ENCODE peak calls at places on chromosomes 2 and 18, in four cellular contexts. L, M, Y and C are unnamed samples.

GRCh38 chr18:22556271-22556990 is 138.7 kb upstream of the CTAGE1 start:
- DNase-seq in L (peak), M (no peak), Y (no peak), C (no peak)

GRCh38 chr2:29216609-29216909 is 101.3 kb downstream of the CLIP4 start:
- DNase-seq in M (no peak), L (no peak), Y (peak), C (no peak)

GRCh38 chr2:70084973-70085710 is 2.1 kb upstream of the PCBP1 start:
- DNase-seq in Y (no peak), L (no peak), M (no peak), C (peak)

GRCh38 chr2:53036196-53036595 is 731.4 kb upstream of the CHAC2 start:
- DNase-seq in M (no peak), Y (no peak), L (no peak), C (no peak)

GRCh38 chr2:229425573-229425972 is 154.5 kb upstream of the PID1 start:
- DNase-seq in M (no peak), L (no peak), Y (no peak), C (no peak)

GRCh38 chr18:21703241-21703820 is 1.2 kb downstream of the ABHD3 start:
- DNase-seq in Y (no peak), L (no peak), M (no peak), C (peak)

GRCh38 chr2:135893374-135893794 is 17.1 kb upstream of the MCM6 start:
- DNase-seq in Y (no peak), L (no peak), M (no peak), C (no peak)

GRCh38 chr2:177852389-177852788 is 220.2 kb downstream of the PDE11A start:
- DNase-seq in Y (no peak), M (no peak), L (no peak), C (no peak)

GRCh38 chr2:44934962-44935853 is 6.3 kb upstream of the SIX3 start:
- DNase-seq in M (no peak), L (no peak), Y (no peak), C (peak)

GRCh38 chr2:184119920-184120820 is 478.2 kb upstream of the ZNF804A start:
- DNase-seq in Y (no peak), M (no peak), L (no peak), C (no peak)

GRCh38 chr2:229118947-229119346 is 152.1 kb downstream of the PID1 start:
- DNase-seq in L (no peak), Y (no peak), M (no peak), C (no peak)

GRCh38 chr18:49028801-49029506 is 78.2 kb upstream of the SMAD7 start:
- DNase-seq in L (peak), Y (no peak), M (no peak), C (no peak)

GRCh38 chr2:175205523-175205922 is 24.0 kb upstream of the ATP5MC3 start:
- DNase-seq in Y (no peak), M (no peak), L (no peak), C (no peak)

GRCh38 chr18:49025767-49026500 is 75.2 kb upstream of the SMAD7 start:
- DNase-seq in Y (no peak), L (peak), M (no peak), C (no peak)

GRCh38 chr2:65377556-65378307 is 54.7 kb downstream of the SPRED2 start:
- DNase-seq in M (no peak), L (no peak), Y (no peak), C (no peak)

GRCh38 chr2:10462178-10463083 is 14.3 kb upstream of the ODC1 start:
- DNase-seq in L (no peak), Y (no peak), M (no peak), C (no peak)

GRCh38 chr2:149894760-149895159 is 307.2 kb upstream of the MMADHC start:
- DNase-seq in Y (no peak), M (no peak), L (no peak), C (no peak)

GRCh38 chr2:11379558-11379957 is 35.1 kb upstream of the ROCK2 start:
- DNase-seq in M (no peak), Y (no peak), L (no peak), C (no peak)

GRCh38 chr2:138121769-138122661 is 157.7 kb downstream of the HNMT start:
- DNase-seq in L (no peak), M (no peak), Y (no peak), C (peak)

GRCh38 chr2:235106874-235107639 is 155.2 kb downstream of the SH3BP4 start:
- DNase-seq in L (peak), M (peak), Y (peak), C (peak)

GRCh38 chr18:48818329-48819254 is 132.2 kb downstream of the SMAD7 start:
- DNase-seq in Y (peak), L (peak), M (no peak), C (no peak)

GRCh38 chr2:63047534-63048281 is 2.9 kb upstream of the OTX1 start:
- DNase-seq in M (peak), L (no peak), Y (no peak), C (peak)

GRCh38 chr18:59878644-59879043 is 21.2 kb upstream of the PMAIP1 start:
- DNase-seq in M (no peak), Y (no peak), L (no peak), C (no peak)

GRCh38 chr2:160490760-160491367 is 2.7 kb downstream of the RBMS1 start:
- DNase-seq in M (no peak), Y (no peak), L (no peak), C (no peak)

GRCh38 chr2:203619192-203619878 is 84.2 kb upstream of the RAPH1 start:
- DNase-seq in M (no peak), L (no peak), Y (no peak), C (no peak)

GRCh38 chr2:200603972-200604371 is 18.2 kb downstream of the AOX1 start:
- DNase-seq in L (no peak), M (no peak), Y (no peak), C (no peak)

GRCh38 chr2:26691881-26692813 is at the start of gene KCNK3:
- DNase-seq in L (no peak), Y (no peak), M (peak), C (peak)

GRCh38 chr2:171923206-171923605 is 945 bp downstream of the HAT1 start:
- DNase-seq in Y (no peak), L (no peak), M (no peak), C (no peak)

GRCh38 chr2:14626873-14627272 is 5.6 kb upstream of the LRATD1 start:
- DNase-seq in Y (no peak), L (no peak), M (no peak), C (no peak)

GRCh38 chr18:26091047-26091630 is 726 bp upstream of the SS18 start:
- DNase-seq in M (no peak), Y (no peak), L (peak), C (peak)

GRCh38 chr18:67514901-67515540 is 1.5 kb downstream of the DSEL start:
- DNase-seq in M (no peak), L (no peak), Y (no peak), C (no peak)

GRCh38 chr18:41444943-41445342 is 510.1 kb upstream of the PIK3C3 start:
- DNase-seq in L (no peak), M (no peak), Y (no peak), C (no peak)
- TF ChIP-seq CTCF in L (no peak), M (no peak), Y (no peak), C (no peak)

GRCh38 chr2:126658910-126659613 is 3.1 kb downstream of the GYPC start:
- DNase-seq in Y (no peak), L (peak), M (no peak), C (peak)
- TF ChIP-seq CTCF in Y (no peak), L (peak), M (no peak), C (no peak)

DNA sequence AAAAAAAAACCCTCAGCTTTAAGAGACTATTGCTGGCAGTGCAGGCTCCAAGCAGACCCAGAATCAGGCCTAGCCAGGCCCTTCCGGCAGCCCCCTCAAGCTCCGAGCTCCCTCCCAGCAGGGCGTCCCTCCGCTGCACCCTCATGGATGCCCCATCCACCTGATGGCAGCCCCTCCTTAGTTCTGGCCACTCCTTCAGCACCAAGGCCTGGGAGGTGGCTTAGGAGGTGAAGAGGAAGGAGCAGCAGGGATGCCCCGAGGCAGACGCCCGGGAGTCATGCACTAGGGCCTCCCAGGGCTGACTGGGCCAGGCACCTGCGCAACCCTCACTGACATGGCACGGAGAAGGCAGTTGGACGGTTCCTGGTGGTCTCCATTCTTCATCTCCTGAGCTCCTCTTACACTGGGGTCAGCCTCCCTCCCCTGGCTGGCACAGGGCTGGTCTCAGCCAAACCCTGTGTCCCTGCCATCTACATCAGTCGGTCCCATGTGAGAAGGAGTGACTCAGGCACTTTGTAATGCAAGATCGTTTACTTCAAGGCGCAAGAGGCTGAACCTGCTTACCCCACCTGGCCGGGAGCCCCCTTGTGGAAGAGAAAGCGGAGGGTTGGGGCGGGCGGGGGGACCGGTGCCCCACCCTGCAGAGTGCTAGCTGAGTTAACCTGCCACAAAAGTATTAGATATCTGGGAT is 53.5 kb upstream of the ID2 start:
- DNase-seq in L (no peak), M (no peak), Y (no peak), C (peak)
- TF ChIP-seq CTCF in L (no peak), M (no peak), Y (no peak), C (no peak)

GRCh38 chr18:80023173-80023572 is 11.1 kb upstream of the RBFA start:
- DNase-seq in Y (no peak), M (no peak), L (no peak), C (no peak)
- TF ChIP-seq CTCF in Y (no peak), M (peak), L (peak), C (no peak)

GRCh38 chr2:31067259-31067658 is 71.0 kb downstream of the GALNT14 start:
- DNase-seq in L (no peak), M (no peak), Y (no peak), C (no peak)
- TF ChIP-seq CTCF in L (no peak), M (no peak), Y (no peak), C (no peak)

DNA sequence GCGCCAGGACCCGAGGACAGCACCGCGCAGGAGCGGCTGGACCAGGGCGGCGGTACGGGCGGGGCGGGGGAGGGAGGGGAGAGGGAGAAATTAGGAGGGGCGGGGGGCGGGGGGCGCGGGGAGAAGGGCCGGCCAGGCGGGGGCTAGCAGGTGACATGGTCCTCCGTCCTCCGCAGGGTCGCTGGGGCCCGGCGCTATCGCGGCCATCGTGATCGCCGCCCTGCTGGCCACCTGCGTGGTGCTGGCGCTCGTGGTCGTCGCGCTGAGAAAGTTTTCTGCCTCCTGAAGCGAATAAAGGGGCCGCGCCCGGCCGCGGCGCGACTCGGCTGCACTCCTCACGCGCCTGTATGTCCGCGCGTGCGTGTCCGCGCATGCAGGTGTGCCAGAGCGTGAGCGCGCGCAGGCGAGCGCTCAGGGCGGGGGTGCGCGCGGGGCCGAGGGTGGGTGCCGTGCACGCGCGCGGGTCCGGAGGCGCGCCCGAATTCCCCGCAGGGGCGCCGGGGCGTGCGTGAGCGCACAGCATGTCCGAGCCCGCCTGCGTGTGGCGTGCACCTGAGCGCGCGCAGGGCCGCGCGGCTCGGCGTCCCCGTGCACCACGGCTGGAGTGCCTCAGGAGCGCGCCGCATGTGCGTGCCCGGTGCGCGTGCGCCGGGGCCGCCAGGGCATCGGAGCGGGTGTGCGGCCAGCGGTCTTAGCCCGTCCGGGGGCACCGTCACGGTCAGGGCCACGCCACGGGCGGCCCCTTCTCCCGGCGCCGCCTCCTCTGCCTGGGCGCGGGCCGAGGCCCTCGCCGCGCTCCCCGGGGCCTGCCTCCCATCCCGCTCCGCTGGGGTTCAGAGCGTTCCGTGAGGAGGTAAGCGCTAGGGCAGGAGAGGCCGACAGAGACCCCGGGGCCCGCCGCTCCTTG is 6.3 kb downstream of the SNORC start:
- DNase-seq in M (peak), L (no peak), Y (peak), C (peak)
- TF ChIP-seq CTCF in M (peak), L (no peak), Y (no peak), C (peak)

GRCh38 chr2:56009758-56010534 is 86.4 kb upstream of the EFEMP1 start:
- DNase-seq in L (no peak), M (no peak), Y (no peak), C (peak)
- TF ChIP-seq CTCF in L (peak), M (peak), Y (peak), C (peak)